ENCODE peak calls at places on chromosomes 13 and 19, in four cellular contexts. H is esophagus squamous epithelium, S is heart right ventricle, D is psoas muscle. G is an unnamed sample. For H3K9me3, the result is how much of the 10 kb centered on the place peaks cover.

GRCh38 chr19:1457031-1457739 is 7.3 kb downstream of the APC2 start:
- DNase-seq in H (no peak), D (no peak), S (peak), G (no peak)

GRCh38 chr13:98445340-98446233 is 131.3 kb downstream of the STK24 start:
- DNase-seq in S (peak), D (peak), H (no peak), G (peak)

GRCh38 chr19:5186293-5187050 is 154.1 kb downstream of the PTPRS start:
- DNase-seq in D (peak), S (no peak), H (no peak), G (no peak)

GRCh38 chr13:104436555-104436954 is 1370.3 kb upstream of the SLC10A2 start:
- DNase-seq in D (no peak), H (no peak), S (no peak), G (no peak)

GRCh38 chr13:49976314-49977258 is 20.3 kb upstream of the TRIM13 start:
- DNase-seq in H (peak), D (peak), S (peak), G (peak)

GRCh38 chr13:96677029-96677428 is 317.2 kb downstream of the OXGR1 start:
- DNase-seq in D (no peak), S (no peak), H (no peak), G (no peak)

GRCh38 chr19:10836478-10837325 is 690 bp upstream of the TMED1 start:
- DNase-seq in S (peak), D (peak), H (peak), G (peak)

GRCh38 chr13:96792736-96793444 is 201.4 kb downstream of the OXGR1 start:
- DNase-seq in H (no peak), D (peak), S (no peak), G (no peak)

GRCh38 chr13:71483733-71484132 is 383.3 kb downstream of the DACH1 start:
- DNase-seq in H (no peak), D (no peak), S (no peak), G (no peak)

GRCh38 chr13:30464496-30465351 is 1.0 kb downstream of the HMGB1 start:
- DNase-seq in H (peak), S (peak), D (peak), G (peak)

GRCh38 chr13:92804346-92804745 is 422.3 kb upstream of the GPC6 start:
- DNase-seq in D (no peak), S (no peak), H (no peak), G (no peak)

GRCh38 chr13:26601669-26602068 is 44.2 kb downstream of the WASF3 start:
- DNase-seq in D (no peak), H (no peak), S (no peak), G (no peak)

GRCh38 chr19:17677002-17677401 is 11.2 kb downstream of the UNC13A start:
- DNase-seq in H (no peak), S (no peak), D (no peak), G (no peak)

GRCh38 chr19:33420821-33421220 is 47.3 kb downstream of the CEBPG start:
- DNase-seq in H (no peak), S (no peak), D (no peak), G (no peak)

GRCh38 chr19:54837542-54837941 is 12.7 kb upstream of the KIR3DL2 start:
- DNase-seq in S (no peak), D (no peak), H (no peak), G (no peak)
- H3K27ac ChIP-seq in S (no peak), D (no peak), H (no peak), G (no peak)

GRCh38 chr19:15836595-15837398 is 21.3 kb upstream of the OR10H1 start:
- DNase-seq in D (peak), S (peak), H (peak), G (peak)
- H3K9me3 ChIP-seq in D (under half), S (under half), H (under half), G (under half)

GRCh38 chr19:7869910-7870511 is 4.2 kb downstream of the PRR36 start:
- DNase-seq in H (no peak), S (no peak), D (peak), G (peak)
- H3K4me3 ChIP-seq in H (peak), S (peak), D (peak), G (peak)

GRCh38 chr19:3098515-3099346 is 4.6 kb downstream of the GNA11 start:
- DNase-seq in S (peak), H (no peak), D (peak), G (peak)

GRCh38 chr19:3099347-3100145 is 5.4 kb downstream of the GNA11 start:
- DNase-seq in S (no peak), D (no peak), H (no peak), G (no peak)

GRCh38 chr19:3096902-3097326 is 2.8 kb downstream of the GNA11 start:
- DNase-seq in S (no peak), D (no peak), H (no peak), G (no peak)

GRCh38 chr19:3097442-3097871 is 3.3 kb downstream of the GNA11 start:
- DNase-seq in D (no peak), H (no peak), S (peak), G (no peak)

DNA sequence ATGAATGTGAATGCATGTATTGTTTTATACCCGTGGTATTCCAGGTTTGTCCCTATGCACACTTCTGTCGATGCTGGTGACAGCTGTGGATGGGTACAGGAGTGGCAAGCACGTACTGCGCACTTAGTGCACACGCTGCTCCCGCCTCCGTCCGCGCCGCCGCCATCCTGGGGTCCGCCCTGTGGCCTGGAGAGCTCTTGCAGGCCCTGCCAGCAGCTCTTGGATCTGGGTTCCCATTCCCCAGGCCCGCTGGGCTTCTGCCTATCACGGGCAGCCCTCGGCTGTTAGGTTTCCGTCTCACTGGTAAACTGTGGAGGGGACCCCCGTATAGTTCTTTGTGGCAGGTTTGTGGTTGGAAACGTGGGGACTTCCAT is 4.0 kb downstream of the GNA11 start:
- DNase-seq in S (peak), D (peak), H (no peak), G (no peak)
- H3K27ac ChIP-seq in S (peak), D (peak), H (peak), G (peak)